ENCODE peak calls at places on chromosome X, in ten cellular contexts. One of them, this sample, is unnamed. For H3K9me3, the result is how much of the 10 kb centered on the place peaks cover.

GRCh38 chrX:55486736-55487135 is 2.9 kb downstream of the USP51 start:
- DNase-seq in breast epithelium: no peak
- DNase-seq in mucosa of descending colon: no peak
- DNase-seq in NT2/D1: no peak
- DNase-seq in fibroblast of lung: peak
- DNase-seq in left ventricle myocardium inferior: no peak
- DNase-seq in left lung: no peak
- DNase-seq in aorta: no peak
- DNase-seq in colonic mucosa: no peak
- DNase-seq in uterus: no peak
- DNase-seq in this sample: no peak

GRCh38 chrX:121949041-121949760 is 901.8 kb downstream of the GLUD2 start:
- DNase-seq in breast epithelium: no peak
- DNase-seq in mucosa of descending colon: no peak
- DNase-seq in NT2/D1: no peak
- DNase-seq in fibroblast of lung: no peak
- DNase-seq in left ventricle myocardium inferior: no peak
- DNase-seq in left lung: no peak
- DNase-seq in aorta: no peak
- DNase-seq in colonic mucosa: no peak
- DNase-seq in uterus: no peak
- DNase-seq in this sample: no peak

GRCh38 chrX:54484666-54485065 is 11.4 kb downstream of the FGD1 start:
- DNase-seq in breast epithelium: no peak
- DNase-seq in mucosa of descending colon: no peak
- DNase-seq in NT2/D1: no peak
- DNase-seq in fibroblast of lung: no peak
- DNase-seq in left ventricle myocardium inferior: peak
- DNase-seq in left lung: no peak
- DNase-seq in aorta: no peak
- DNase-seq in colonic mucosa: no peak
- DNase-seq in uterus: no peak
- DNase-seq in this sample: no peak

GRCh38 chrX:119343856-119344255 is 55.3 kb upstream of the SLC25A43 start:
- DNase-seq in breast epithelium: peak
- DNase-seq in mucosa of descending colon: no peak
- DNase-seq in NT2/D1: no peak
- DNase-seq in fibroblast of lung: no peak
- DNase-seq in left ventricle myocardium inferior: no peak
- DNase-seq in left lung: no peak
- DNase-seq in aorta: no peak
- DNase-seq in colonic mucosa: peak
- DNase-seq in uterus: no peak
- DNase-seq in this sample: peak

GRCh38 chrX:22351966-22352365 is 79.3 kb downstream of the CBLL2 start:
- DNase-seq in breast epithelium: no peak
- DNase-seq in mucosa of descending colon: no peak
- DNase-seq in NT2/D1: no peak
- DNase-seq in fibroblast of lung: no peak
- DNase-seq in left ventricle myocardium inferior: no peak
- DNase-seq in left lung: no peak
- DNase-seq in aorta: no peak
- DNase-seq in colonic mucosa: no peak
- DNase-seq in uterus: no peak
- DNase-seq in this sample: no peak

GRCh38 chrX:68692651-68693050 is 45.2 kb downstream of the STARD8 start:
- DNase-seq in breast epithelium: no peak
- DNase-seq in mucosa of descending colon: no peak
- DNase-seq in NT2/D1: no peak
- DNase-seq in fibroblast of lung: peak
- DNase-seq in left ventricle myocardium inferior: no peak
- DNase-seq in left lung: no peak
- DNase-seq in aorta: no peak
- DNase-seq in colonic mucosa: no peak
- DNase-seq in uterus: no peak
- DNase-seq in this sample: no peak

GRCh38 chrX:44829836-44830235 is 14.0 kb upstream of the DUSP21 start:
- DNase-seq in breast epithelium: no peak
- DNase-seq in mucosa of descending colon: no peak
- DNase-seq in NT2/D1: no peak
- DNase-seq in fibroblast of lung: no peak
- DNase-seq in left ventricle myocardium inferior: no peak
- DNase-seq in left lung: no peak
- DNase-seq in aorta: no peak
- DNase-seq in colonic mucosa: peak
- DNase-seq in uterus: no peak
- DNase-seq in this sample: no peak

GRCh38 chrX:3161686-3162085 is 120.4 kb downstream of the ARSF start:
- DNase-seq in breast epithelium: no peak
- DNase-seq in mucosa of descending colon: no peak
- DNase-seq in NT2/D1: no peak
- DNase-seq in fibroblast of lung: peak
- DNase-seq in left ventricle myocardium inferior: no peak
- DNase-seq in left lung: no peak
- DNase-seq in aorta: no peak
- DNase-seq in colonic mucosa: no peak
- DNase-seq in uterus: no peak
- DNase-seq in this sample: no peak

GRCh38 chrX:14354541-14354940 is 174.8 kb upstream of the GLRA2 start:
- DNase-seq in breast epithelium: no peak
- DNase-seq in mucosa of descending colon: no peak
- DNase-seq in NT2/D1: no peak
- DNase-seq in fibroblast of lung: no peak
- DNase-seq in left ventricle myocardium inferior: no peak
- DNase-seq in left lung: no peak
- DNase-seq in aorta: no peak
- DNase-seq in colonic mucosa: no peak
- DNase-seq in uterus: no peak
- DNase-seq in this sample: no peak

GRCh38 chrX:33808636-33809035 is 323.5 kb downstream of the FAM47A start:
- DNase-seq in breast epithelium: no peak
- DNase-seq in mucosa of descending colon: no peak
- DNase-seq in NT2/D1: no peak
- DNase-seq in fibroblast of lung: no peak
- DNase-seq in left ventricle myocardium inferior: no peak
- DNase-seq in left lung: no peak
- DNase-seq in aorta: no peak
- DNase-seq in colonic mucosa: no peak
- DNase-seq in uterus: no peak
- DNase-seq in this sample: no peak

GRCh38 chrX:14528629-14529287 is 578 bp upstream of the GLRA2 start:
- DNase-seq in breast epithelium: peak
- DNase-seq in mucosa of descending colon: peak
- DNase-seq in NT2/D1: peak
- DNase-seq in fibroblast of lung: no peak
- DNase-seq in left ventricle myocardium inferior: peak
- DNase-seq in left lung: no peak
- DNase-seq in aorta: peak
- DNase-seq in colonic mucosa: peak
- DNase-seq in uterus: peak
- DNase-seq in this sample: peak

DNA sequence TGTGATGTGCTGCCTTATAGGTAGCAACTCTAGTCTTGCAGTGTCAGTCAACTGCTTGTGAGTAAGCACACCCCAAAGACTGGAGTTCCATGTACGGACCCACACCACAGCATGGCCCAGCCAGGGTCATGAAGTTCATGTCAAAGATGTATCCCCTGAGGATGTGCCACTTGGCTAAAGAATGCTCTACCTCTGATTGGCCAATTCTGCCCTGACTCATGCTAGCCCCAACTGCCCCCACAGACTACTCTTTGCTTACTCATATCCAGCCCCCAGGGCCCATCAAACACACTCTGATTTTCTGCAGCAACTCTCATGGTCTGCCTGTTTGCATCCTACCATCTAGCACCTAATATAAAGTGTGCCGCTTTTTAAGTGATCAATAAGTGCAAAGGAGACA is 62.5 kb downstream of the CHRDL1 start:
- DNase-seq in breast epithelium: no peak
- DNase-seq in mucosa of descending colon: no peak
- DNase-seq in NT2/D1: no peak
- DNase-seq in fibroblast of lung: peak
- DNase-seq in left ventricle myocardium inferior: no peak
- DNase-seq in left lung: no peak
- DNase-seq in aorta: no peak
- DNase-seq in colonic mucosa: no peak
- DNase-seq in uterus: no peak
- DNase-seq in this sample: no peak
- H3K9me3 ChIP-seq in breast epithelium: under half
- H3K9me3 ChIP-seq in mucosa of descending colon: under half
- H3K9me3 ChIP-seq in NT2/D1: under half
- H3K9me3 ChIP-seq in fibroblast of lung: under half
- H3K9me3 ChIP-seq in left ventricle myocardium inferior: under half
- H3K9me3 ChIP-seq in left lung: under half
- H3K9me3 ChIP-seq in aorta: under half
- H3K9me3 ChIP-seq in colonic mucosa: under half
- H3K9me3 ChIP-seq in uterus: under half
- H3K9me3 ChIP-seq in this sample: under half

DNA sequence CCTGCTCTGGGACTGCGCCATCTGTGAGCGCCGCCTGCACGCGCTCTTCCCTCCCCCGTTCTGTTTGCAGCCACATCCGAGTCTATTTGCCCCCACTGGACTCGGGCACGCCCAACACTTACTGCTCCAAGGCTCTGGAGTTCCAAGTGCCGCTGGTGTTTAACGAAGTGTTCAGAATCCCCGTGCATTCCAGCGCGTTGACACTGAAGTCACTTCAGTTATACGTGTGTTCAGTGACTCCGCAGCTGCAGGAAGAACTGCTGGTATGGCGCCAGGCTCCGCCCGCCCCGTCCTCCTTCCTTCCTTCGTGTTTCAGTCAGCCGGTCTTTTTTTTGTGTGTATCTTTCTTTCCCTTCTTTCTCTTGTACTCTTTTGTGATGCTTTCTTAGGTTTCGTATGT is 30.7 kb upstream of the CLCN4 start:
- DNase-seq in breast epithelium: no peak
- DNase-seq in mucosa of descending colon: no peak
- DNase-seq in NT2/D1: no peak
- DNase-seq in fibroblast of lung: no peak
- DNase-seq in left ventricle myocardium inferior: no peak
- DNase-seq in left lung: no peak
- DNase-seq in aorta: peak
- DNase-seq in colonic mucosa: no peak
- DNase-seq in uterus: no peak
- DNase-seq in this sample: no peak
- H3K9me3 ChIP-seq in breast epithelium: under half
- H3K9me3 ChIP-seq in mucosa of descending colon: under half
- H3K9me3 ChIP-seq in NT2/D1: half or more
- H3K9me3 ChIP-seq in fibroblast of lung: under half
- H3K9me3 ChIP-seq in left ventricle myocardium inferior: under half
- H3K9me3 ChIP-seq in left lung: under half
- H3K9me3 ChIP-seq in aorta: under half
- H3K9me3 ChIP-seq in colonic mucosa: under half
- H3K9me3 ChIP-seq in uterus: under half
- H3K9me3 ChIP-seq in this sample: under half

DNA sequence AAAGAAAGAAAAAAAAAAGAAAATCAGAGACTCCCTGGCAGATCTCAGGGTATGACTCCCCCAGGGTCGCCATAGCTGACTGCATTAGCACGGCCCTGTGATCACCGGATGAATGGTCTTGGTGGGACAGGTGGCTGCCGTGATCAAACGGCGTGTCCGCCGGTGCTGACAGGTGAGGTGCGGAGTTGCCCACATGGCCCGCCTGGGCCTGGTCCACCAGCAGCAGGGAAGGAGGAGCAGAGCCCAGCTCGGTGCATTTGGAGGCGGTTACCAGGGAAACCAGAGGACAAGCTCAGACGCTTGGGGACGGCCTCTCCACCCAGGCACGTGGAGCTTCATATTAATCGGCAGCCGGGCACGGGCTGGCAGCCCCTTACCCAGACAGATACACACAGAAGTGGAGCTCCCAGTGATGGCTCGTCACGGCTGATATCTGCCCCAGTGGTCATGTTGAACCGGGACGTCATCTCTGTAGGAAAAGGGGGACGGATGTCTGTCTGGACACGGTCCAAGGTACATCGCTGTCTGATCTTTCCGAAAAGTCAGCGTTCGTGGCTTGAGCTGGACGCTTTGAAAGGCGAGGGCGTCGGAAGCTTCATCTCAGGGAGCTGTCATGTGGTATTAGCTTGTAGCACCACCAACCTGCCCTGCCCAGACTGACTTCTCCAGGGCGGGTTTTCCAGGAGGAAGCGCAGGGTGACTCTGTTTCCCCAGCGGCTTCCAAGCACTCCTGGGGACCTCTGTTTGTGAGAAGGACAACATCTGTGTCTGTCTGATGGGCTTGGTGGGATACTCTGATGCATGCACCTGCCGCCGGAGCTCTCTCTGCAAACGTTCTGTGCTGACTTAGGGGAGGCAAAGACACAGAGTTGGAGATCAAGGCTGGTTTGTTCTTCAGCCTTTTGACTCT is 180.7 kb downstream of the CRLF2 start:
- DNase-seq in breast epithelium: no peak
- DNase-seq in mucosa of descending colon: no peak
- DNase-seq in NT2/D1: no peak
- DNase-seq in fibroblast of lung: no peak
- DNase-seq in left ventricle myocardium inferior: no peak
- DNase-seq in left lung: no peak
- DNase-seq in aorta: no peak
- DNase-seq in colonic mucosa: no peak
- DNase-seq in uterus: no peak
- DNase-seq in this sample: no peak
- H3K9me3 ChIP-seq in breast epithelium: under half
- H3K9me3 ChIP-seq in mucosa of descending colon: under half
- H3K9me3 ChIP-seq in NT2/D1: under half
- H3K9me3 ChIP-seq in fibroblast of lung: under half
- H3K9me3 ChIP-seq in left ventricle myocardium inferior: under half
- H3K9me3 ChIP-seq in left lung: under half
- H3K9me3 ChIP-seq in aorta: under half
- H3K9me3 ChIP-seq in colonic mucosa: under half
- H3K9me3 ChIP-seq in uterus: under half
- H3K9me3 ChIP-seq in this sample: under half

DNA sequence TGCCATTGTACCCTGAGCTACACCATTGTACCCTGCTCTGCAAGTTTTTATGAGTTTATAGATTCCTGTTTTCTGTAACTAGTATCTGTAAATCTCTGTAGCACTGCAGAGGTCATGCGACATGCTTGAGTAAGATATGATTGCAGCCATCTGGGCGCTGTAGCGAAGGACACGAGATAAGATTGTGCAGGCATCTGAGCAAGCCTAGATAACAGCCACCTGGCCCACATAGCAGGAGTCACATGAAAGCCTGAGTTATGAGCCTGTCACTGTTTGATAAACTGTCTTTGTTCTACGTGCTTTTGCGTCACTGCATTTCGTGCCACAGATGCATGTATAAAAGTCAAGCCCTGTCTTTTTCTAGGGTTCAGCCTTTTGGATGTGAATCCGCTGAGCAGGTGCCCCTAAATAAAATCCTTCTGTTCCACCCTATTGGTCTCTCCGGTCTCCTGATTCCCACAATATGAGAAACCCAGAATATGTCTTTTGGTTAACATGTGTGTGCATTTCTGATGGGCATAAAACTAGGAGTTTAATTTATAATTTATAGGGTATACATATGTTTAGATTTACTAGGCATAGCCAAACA is 327.6 kb upstream of the MAOA start:
- DNase-seq in breast epithelium: no peak
- DNase-seq in mucosa of descending colon: no peak
- DNase-seq in NT2/D1: no peak
- DNase-seq in fibroblast of lung: no peak
- DNase-seq in left ventricle myocardium inferior: no peak
- DNase-seq in left lung: no peak
- DNase-seq in aorta: no peak
- DNase-seq in colonic mucosa: no peak
- DNase-seq in uterus: no peak
- DNase-seq in this sample: no peak
- H3K9me3 ChIP-seq in breast epithelium: half or more
- H3K9me3 ChIP-seq in mucosa of descending colon: under half
- H3K9me3 ChIP-seq in NT2/D1: under half
- H3K9me3 ChIP-seq in fibroblast of lung: under half
- H3K9me3 ChIP-seq in left ventricle myocardium inferior: under half
- H3K9me3 ChIP-seq in left lung: under half
- H3K9me3 ChIP-seq in aorta: under half
- H3K9me3 ChIP-seq in colonic mucosa: under half
- H3K9me3 ChIP-seq in uterus: under half
- H3K9me3 ChIP-seq in this sample: under half